ENCODE peak calls at places on chromosomes 5 and 9, in four cellular contexts. A, Y, X and E are unnamed samples.

GRCh38 chr9:127832248-127832647 is 22.2 kb downstream of the ENG start:
- ATAC-seq in A (no peak), X (no peak), Y (no peak), E (no peak)

GRCh38 chr9:99173570-99174504 is 47.9 kb downstream of the ALG2 start:
- ATAC-seq in Y (no peak), X (no peak), A (no peak), E (peak)

GRCh38 chr9:133449760-133450159 is 10.0 kb upstream of the CACFD1 start:
- ATAC-seq in Y (no peak), X (no peak), A (no peak), E (no peak)

GRCh38 chr9:77513457-77513856 is 134.7 kb downstream of the GNA14 start:
- ATAC-seq in X (no peak), Y (no peak), A (no peak), E (peak)

GRCh38 chr5:82396871-82397514 is 118.8 kb upstream of the RPS23 start:
- ATAC-seq in Y (no peak), A (no peak), X (no peak), E (no peak)

GRCh38 chr5:144567416-144567770 is 396.7 kb downstream of the KCTD16 start:
- ATAC-seq in Y (no peak), X (no peak), A (no peak), E (no peak)

GRCh38 chr5:8478308-8478707 is 609.4 kb downstream of the MTRR start:
- ATAC-seq in X (no peak), A (no peak), Y (no peak), E (no peak)

GRCh38 chr5:2021484-2022176 is 138.9 kb upstream of the IRX4 start:
- ATAC-seq in X (no peak), Y (no peak), A (no peak), E (peak)

GRCh38 chr5:1772634-1773033 is 27.0 kb downstream of the MRPL36 start:
- ATAC-seq in Y (no peak), X (no peak), A (no peak), E (no peak)

GRCh38 chr5:81537905-81538535 is 144.1 kb upstream of the ACOT12 start:
- ATAC-seq in A (peak), X (no peak), Y (peak), E (no peak)

GRCh38 chr9:37969130-37969529 is 65.2 kb upstream of the SLC25A51 start:
- ATAC-seq in X (no peak), A (no peak), Y (no peak), E (no peak)

GRCh38 chr5:177509361-177509951 is at the start of gene DOK3:
- ATAC-seq in A (peak), X (no peak), Y (no peak), E (peak)

GRCh38 chr5:171999877-172000276 is 6.6 kb downstream of the FBXW11 start:
- ATAC-seq in X (no peak), A (peak), Y (no peak), E (peak)

GRCh38 chr5:115375922-115376321 is 79.5 kb upstream of the CCDC112 start:
- ATAC-seq in X (no peak), Y (no peak), A (no peak), E (no peak)

GRCh38 chr5:121630402-121630801 is 221.3 kb upstream of the FTMT start:
- ATAC-seq in X (no peak), Y (no peak), A (no peak), E (no peak)

GRCh38 chr9:135885100-135885853 is 22.1 kb downstream of the CAMSAP1 start:
- ATAC-seq in X (no peak), Y (no peak), A (no peak), E (no peak)

GRCh38 chr9:31236344-31236743 is 1148.1 kb upstream of the ACO1 start:
- ATAC-seq in X (no peak), A (no peak), Y (no peak), E (no peak)

GRCh38 chr5:34731435-34732232 is 75.5 kb downstream of the RAI14 start:
- ATAC-seq in X (no peak), A (no peak), Y (no peak), E (no peak)

GRCh38 chr9:3332802-3333201 is 193.0 kb downstream of the RFX3 start:
- ATAC-seq in X (no peak), Y (no peak), A (no peak), E (no peak)

GRCh38 chr5:79938468-79938867 is 52.6 kb downstream of the MTX3 start:
- ATAC-seq in X (no peak), A (no peak), Y (no peak), E (no peak)